ENCODE peak calls at places on chromosomes 2 and 18, in four cellular contexts. T is mesenchymal stem cell, O is neuronal stem cell, D is H9. B is an unnamed sample.

GRCh38 chr2:100178085-100178788 is 35.8 kb upstream of the AFF3 start:
- DNase-seq in T (peak), D (peak), O (peak), B (peak)

GRCh38 chr2:67400560-67401464 is 3.7 kb downstream of the ETAA1 start:
- DNase-seq in D (no peak), O (no peak), T (peak), B (peak)

GRCh38 chr2:113602869-113603466 is 24.1 kb upstream of the RABL2A start:
- DNase-seq in D (no peak), T (no peak), O (no peak), B (no peak)

GRCh38 chr2:30149976-30150375 is 3.2 kb downstream of the YPEL5 start:
- DNase-seq in T (no peak), O (no peak), D (no peak), B (no peak)

GRCh38 chr2:166458682-166459081 is 35.4 kb downstream of the SCN7A start:
- DNase-seq in D (no peak), T (no peak), O (no peak), B (no peak)

GRCh38 chr18:38940863-38941531 is 1375.4 kb upstream of the CELF4 start:
- DNase-seq in O (no peak), D (no peak), T (peak), B (peak)

GRCh38 chr2:196566969-196567666 is 72.4 kb upstream of the CCDC150 start:
- DNase-seq in O (no peak), D (no peak), T (no peak), B (peak)

GRCh38 chr2:176473177-176473576 is 203.9 kb downstream of the MTX2 start:
- DNase-seq in O (no peak), T (peak), D (no peak), B (peak)

GRCh38 chr18:37967261-37967660 is 401.7 kb upstream of the CELF4 start:
- DNase-seq in O (no peak), D (no peak), T (no peak), B (no peak)

GRCh38 chr2:180591947-180592346 is 388.5 kb upstream of the UBE2E3 start:
- DNase-seq in T (no peak), D (no peak), O (no peak), B (no peak)

GRCh38 chr2:42792087-42792582 is 248 bp downstream of the HAAO start:
- DNase-seq in D (no peak), T (no peak), O (no peak), B (no peak)

GRCh38 chr18:3453540-3454364 is 3.8 kb downstream of the TGIF1 start:
- DNase-seq in D (no peak), O (peak), T (peak), B (peak)

GRCh38 chr18:42141439-42141838 is 186.4 kb downstream of the PIK3C3 start:
- DNase-seq in T (no peak), D (no peak), O (no peak), B (peak)

GRCh38 chr2:15363142-15363541 is 198.0 kb downstream of the NBAS start:
- DNase-seq in T (peak), O (no peak), D (no peak), B (peak)

GRCh38 chr18:26978812-26979341 is 113.4 kb upstream of the AQP4 start:
- DNase-seq in O (no peak), T (no peak), D (no peak), B (no peak)

GRCh38 chr2:159600752-159601151 is 15.6 kb downstream of the BAZ2B start:
- DNase-seq in O (no peak), T (peak), D (no peak), B (peak)

GRCh38 chr2:109513749-109514588 is 99.8 kb downstream of the SEPTIN10 start:
- DNase-seq in O (no peak), T (peak), D (no peak), B (peak)

GRCh38 chr2:180723712-180724111 is 256.7 kb upstream of the UBE2E3 start:
- DNase-seq in T (no peak), D (no peak), O (no peak), B (no peak)

GRCh38 chr2:47259829-47260228 is 104.7 kb upstream of the STPG4 start:
- DNase-seq in T (no peak), D (no peak), O (no peak), B (no peak)

GRCh38 chr2:203861197-203861596 is 6.4 kb upstream of the CTLA4 start:
- DNase-seq in D (no peak), O (no peak), T (no peak), B (no peak)

GRCh38 chr2:191217580-191217979 is 27.6 kb upstream of the MYO1B start:
- DNase-seq in D (no peak), O (no peak), T (peak), B (peak)

GRCh38 chr2:33126973-33127372 is 180.2 kb downstream of the LTBP1 start:
- DNase-seq in D (no peak), T (no peak), O (no peak), B (peak)

GRCh38 chr2:45928946-45929345 is 277.5 kb downstream of the PRKCE start:
- DNase-seq in T (no peak), O (no peak), D (no peak), B (no peak)

GRCh38 chr2:112138143-112139032 is at the start of gene FBLN7:
- DNase-seq in T (no peak), D (no peak), O (no peak), B (no peak)

GRCh38 chr2:10302479-10303173 is at the start of gene HPCAL1:
- DNase-seq in D (peak), O (peak), T (peak), B (peak)

GRCh38 chr2:36373149-36373880 is 17.7 kb downstream of the CRIM1 start:
- DNase-seq in D (no peak), O (no peak), T (peak), B (peak)

GRCh38 chr2:20576598-20577115 is 74.2 kb downstream of the HS1BP3 start:
- DNase-seq in T (peak), O (no peak), D (no peak), B (no peak)

GRCh38 chr2:30165617-30166016 is 18.8 kb downstream of the YPEL5 start:
- DNase-seq in T (no peak), O (no peak), D (no peak), B (no peak)

GRCh38 chr18:45566025-45566740 is 49.1 kb upstream of the SLC14A2 start:
- DNase-seq in O (no peak), T (peak), D (no peak), B (peak)

GRCh38 chr2:47868611-47869352 is 37.5 kb downstream of the FBXO11 start:
- DNase-seq in O (no peak), D (no peak), T (no peak), B (no peak)

GRCh38 chr2:127574656-127575055 is 39.2 kb downstream of the MYO7B start:
- DNase-seq in T (no peak), D (no peak), O (no peak), B (no peak)

GRCh38 chr2:153871231-153872221 is at the start of gene GALNT13:
- DNase-seq in D (peak), O (peak), T (peak), B (no peak)

GRCh38 chr18:22355069-22355468 is 62.6 kb downstream of the CTAGE1 start:
- DNase-seq in T (no peak), O (no peak), D (no peak), B (no peak)

GRCh38 chr2:174729797-174730529 is 34.3 kb downstream of the CHRNA1 start:
- DNase-seq in O (no peak), T (peak), D (peak), B (peak)

GRCh38 chr2:37020887-37021796 is 54.8 kb upstream of the STRN start:
- DNase-seq in D (no peak), T (peak), O (no peak), B (peak)

GRCh38 chr18:13616041-13616440 is 110.3 kb downstream of the FAM210A start:
- DNase-seq in T (no peak), O (no peak), D (no peak), B (no peak)

GRCh38 chr2:200765139-200765951 is 46.4 kb upstream of the BZW1 start:
- DNase-seq in O (no peak), D (no peak), T (peak), B (peak)

GRCh38 chr2:196988599-196988998 is 62.1 kb upstream of the PGAP1 start:
- DNase-seq in D (no peak), T (peak), O (no peak), B (no peak)

DNA sequence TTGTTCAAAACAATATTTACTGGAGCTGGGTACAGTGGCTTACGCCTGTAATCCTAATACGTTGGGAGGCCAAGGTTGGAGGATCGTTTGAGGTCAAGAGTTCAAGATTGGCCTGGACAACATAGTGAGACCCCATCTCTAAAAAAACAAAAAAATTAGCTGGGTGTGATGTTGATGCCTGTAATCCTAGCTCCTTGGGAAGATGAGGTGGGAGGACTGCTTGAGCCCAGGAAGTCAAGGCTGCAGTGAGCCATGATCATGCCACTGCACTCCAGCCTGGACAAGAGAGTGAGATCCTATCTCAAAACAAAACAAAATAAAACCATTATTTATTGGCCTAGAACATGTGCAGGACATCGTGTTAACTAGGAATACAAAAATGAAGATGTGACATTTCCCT is 77.5 kb downstream of the COLEC12 start:
- DNase-seq in D (no peak), O (no peak), T (no peak), B (no peak)
- H2BK120ac ChIP-seq in D (no peak), O (no peak), T (no peak), B (no peak)

GRCh38 chr2:170276926-170277571 is 99.1 kb downstream of the MYO3B start:
- DNase-seq in T (no peak), O (no peak), D (no peak), B (no peak)
- H2BK120ac ChIP-seq in T (no peak), O (no peak), D (no peak), B (no peak)

GRCh38 chr18:34660572-34660971 is 49.5 kb upstream of the DTNA start:
- DNase-seq in T (no peak), O (no peak), D (no peak), B (no peak)
- H2BK120ac ChIP-seq in T (no peak), O (no peak), D (no peak), B (peak)

DNA sequence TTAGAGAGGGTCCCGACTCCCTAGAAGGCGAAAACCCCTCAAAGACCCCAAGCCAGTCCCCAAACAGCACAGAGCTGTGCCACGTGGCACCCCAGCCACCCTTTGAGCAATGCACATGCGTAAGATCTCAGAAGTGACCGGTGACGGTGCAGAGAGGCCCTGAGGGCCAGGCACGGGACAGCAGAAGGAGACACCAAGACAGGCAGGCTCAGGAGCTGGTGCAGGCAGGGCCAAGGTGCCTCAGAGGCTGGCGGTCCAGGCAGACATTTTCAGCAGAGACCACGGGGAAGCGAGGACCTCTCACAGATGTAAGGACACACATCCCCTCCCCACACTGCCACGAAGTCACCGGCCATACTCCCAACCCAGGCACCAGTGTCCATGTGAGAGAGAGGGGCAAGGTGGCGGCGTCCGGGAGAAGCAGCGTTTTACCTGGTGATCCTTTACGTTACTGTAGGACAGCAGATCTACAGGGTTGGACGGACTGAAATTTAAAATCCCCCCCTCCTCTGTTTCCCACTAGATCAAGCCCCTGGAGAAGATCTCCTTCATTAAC is 2.0 kb upstream of the RAB17 start:
- DNase-seq in O (no peak), D (no peak), T (no peak), B (no peak)
- H2BK120ac ChIP-seq in O (no peak), D (no peak), T (no peak), B (no peak)

GRCh38 chr2:34578641-34579040 is 979.5 kb upstream of the FAM98A start:
- DNase-seq in D (no peak), T (no peak), O (no peak), B (no peak)
- H2BK120ac ChIP-seq in D (no peak), T (no peak), O (no peak), B (no peak)

DNA sequence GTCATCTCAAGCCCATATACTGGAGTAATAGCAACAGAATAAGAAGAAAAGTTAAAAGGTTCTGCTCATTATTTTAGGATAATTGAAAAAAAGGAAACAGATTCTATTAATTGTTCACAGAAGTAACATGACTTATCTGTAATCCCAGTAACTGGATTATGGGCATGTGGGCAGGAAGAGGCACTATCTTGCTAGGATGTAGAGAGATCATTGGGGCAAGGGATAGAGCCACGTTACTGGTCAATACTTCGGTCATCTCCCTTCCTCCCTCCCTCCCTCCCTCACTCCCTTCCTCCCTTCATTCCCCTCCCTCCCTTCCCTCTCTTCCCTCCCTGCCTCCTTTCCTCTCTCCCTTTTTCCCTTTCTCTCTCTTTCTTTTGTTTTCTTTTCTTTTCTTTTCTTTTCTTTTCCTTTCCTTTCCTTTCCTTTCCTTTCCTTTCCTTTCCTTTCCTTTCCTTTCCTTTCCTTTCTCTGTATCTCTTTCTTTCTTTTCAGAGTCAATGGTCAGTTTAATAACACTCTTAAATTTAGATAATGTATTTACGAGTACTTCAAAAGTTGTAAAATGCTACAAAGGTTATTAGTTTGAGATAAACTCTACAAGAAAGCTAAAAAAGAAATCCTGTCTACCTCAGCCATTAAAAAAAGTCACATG is 82.8 kb downstream of the FHOD3 start:
- DNase-seq in D (no peak), O (no peak), T (no peak), B (no peak)
- H2BK120ac ChIP-seq in D (no peak), O (no peak), T (no peak), B (no peak)

GRCh38 chr2:231056453-231057416 is at the start of gene PSMD1:
- DNase-seq in D (peak), T (peak), O (peak), B (peak)

GRCh38 chr2:231051116-231051515 is 5.6 kb upstream of the PSMD1 start:
- DNase-seq in O (no peak), T (no peak), D (no peak), B (no peak)

GRCh38 chr2:231050018-231050901 is 6.4 kb upstream of the PSMD1 start:
- DNase-seq in D (no peak), O (no peak), T (peak), B (no peak)

GRCh38 chr2:231049286-231050017 is 7.2 kb upstream of the PSMD1 start:
- DNase-seq in T (no peak), D (no peak), O (no peak), B (no peak)

DNA sequence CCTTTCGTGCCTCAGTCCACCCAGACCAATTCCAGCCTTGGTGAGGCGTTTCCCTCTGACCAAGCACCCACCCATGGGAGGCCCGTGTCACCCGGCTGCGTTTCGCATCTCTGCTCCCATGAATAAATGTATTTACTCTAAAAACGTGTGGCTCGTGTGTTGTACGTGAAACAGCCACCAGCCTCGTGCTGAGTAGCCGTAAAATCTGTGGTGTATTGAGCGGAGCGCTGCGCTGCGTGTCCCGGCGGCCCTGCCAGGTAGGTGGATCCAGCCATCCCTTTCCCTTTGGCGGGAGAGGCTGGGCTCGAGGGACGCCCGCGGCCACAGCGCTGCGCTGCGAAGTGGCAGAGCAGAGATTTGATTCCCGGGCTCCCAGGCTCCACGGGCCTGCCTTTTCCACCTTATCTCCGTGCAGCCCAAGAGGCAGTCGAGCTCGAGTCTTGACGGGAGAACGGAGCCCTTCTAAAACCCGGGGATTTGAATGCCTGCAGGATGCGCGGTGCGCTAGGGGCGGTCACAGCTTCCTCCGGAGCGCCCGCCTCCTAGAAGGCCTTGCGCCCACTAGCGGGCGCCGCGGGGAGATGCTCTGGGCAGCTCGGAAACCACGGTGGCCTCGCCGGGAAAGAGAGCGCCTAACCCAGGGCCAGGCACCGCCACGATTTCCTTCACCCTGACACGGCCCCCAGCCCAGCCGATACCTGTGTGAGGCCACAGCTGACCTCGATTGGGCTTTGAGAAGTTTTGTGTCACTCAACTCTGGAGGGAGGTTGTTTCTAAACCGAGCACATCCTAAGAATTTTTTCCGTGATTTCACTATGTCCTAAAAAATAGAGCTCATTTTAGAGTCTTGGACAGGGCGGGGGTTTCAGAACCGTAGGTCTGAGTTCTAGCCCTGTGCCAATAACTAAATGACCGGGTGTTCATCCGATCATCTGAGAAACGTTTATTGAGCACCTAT is 3.9 kb upstream of the PSMD1 start:
- DNase-seq in T (peak), O (peak), D (peak), B (peak)
- H2BK120ac ChIP-seq in T (no peak), O (no peak), D (no peak), B (peak)

DNA sequence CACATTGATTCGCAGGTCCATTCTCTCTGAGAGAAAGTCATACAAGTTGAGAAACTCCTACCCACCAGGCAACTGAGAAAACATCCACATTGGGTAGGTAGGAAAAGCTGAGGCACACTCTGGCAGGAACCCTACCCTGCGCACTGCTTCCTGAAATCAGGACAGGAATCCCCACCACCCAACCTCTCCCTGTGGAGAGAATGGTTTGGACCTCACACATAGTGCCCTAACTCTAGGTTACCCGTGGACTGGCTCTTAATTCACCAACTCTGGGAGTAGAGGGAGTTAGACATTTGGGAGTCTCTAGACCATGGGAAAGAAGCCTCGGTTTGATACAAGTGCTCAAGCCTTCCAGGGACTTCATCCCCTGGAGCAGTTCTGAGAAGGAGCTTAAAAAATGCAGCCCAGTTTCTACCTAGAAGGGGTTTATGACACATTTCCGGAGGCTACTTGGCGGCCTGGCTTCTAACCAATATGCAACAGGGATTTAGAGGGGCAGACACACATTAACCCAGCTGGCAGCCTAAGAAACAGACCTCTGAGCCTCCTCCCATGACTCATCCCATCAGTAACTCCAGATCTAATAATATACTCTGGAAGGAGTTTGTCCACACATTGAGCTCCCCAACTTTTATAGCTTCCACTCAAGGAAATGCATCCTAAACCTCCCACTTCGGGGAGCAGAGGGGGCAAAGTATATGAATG is 136.7 kb downstream of the EML6 start:
- DNase-seq in T (peak), D (no peak), O (no peak), B (peak)
- H2BK120ac ChIP-seq in T (no peak), D (no peak), O (no peak), B (peak)

GRCh38 chr2:27839022-27839618 is 51.1 kb downstream of the RBKS start:
- DNase-seq in O (no peak), D (no peak), T (no peak), B (no peak)
- H2BK120ac ChIP-seq in O (no peak), D (no peak), T (no peak), B (no peak)